ENCODE peak calls at places on chromosomes 7 and 10, in eight cellular contexts. T is kidney, U is fibroblast of lung, O is NT2/D1, V is right cardiac atrium, Z is cardiac muscle cell, N is hepatocyte, I is HCT116. J is an unnamed sample.
A peak's percentile ranks its signal among the peaks of the same experiment; 100 is the strongest.

GRCh38 chr10:98486421-98486820 is 39.7 kb upstream of the HPS1 start:
- DNase-seq in V (no peak), T (no peak), U (peak; percentile 50), N (no peak), I (no peak), O (no peak), Z (peak; percentile 43), J (no peak)

GRCh38 chr7:98923512-98923911 is 45.2 kb downstream of the TRRAP start:
- DNase-seq in Z (no peak), I (no peak), N (no peak), T (no peak), V (no peak), O (no peak), U (no peak), J (no peak)

GRCh38 chr7:28957822-28958234 is 302 bp downstream of the TRIL start:
- DNase-seq in Z (no peak), N (peak; percentile 41), O (no peak), U (no peak), I (no peak), T (peak; percentile 81), V (no peak), J (peak; percentile 84)

GRCh38 chr10:86652361-86653202 is 1.8 kb upstream of the OPN4 start:
- DNase-seq in Z (peak; percentile 31), V (no peak), N (no peak), T (peak; percentile 47), I (no peak), U (peak; percentile 23), O (no peak), J (peak; percentile 73)

GRCh38 chr7:122307228-122307619 is 2.7 kb upstream of the FEZF1 start:
- DNase-seq in I (no peak), U (no peak), O (no peak), N (no peak), V (no peak), Z (no peak), T (no peak), J (peak; percentile 68)

GRCh38 chr10:83078160-83078559 is 1061.1 kb upstream of the GHITM start:
- DNase-seq in V (no peak), Z (peak; percentile 1), N (no peak), O (peak; percentile 56), I (no peak), T (no peak), U (peak; percentile 22), J (peak; percentile 7)

GRCh38 chr10:51918921-51919325 is 219.5 kb upstream of the CSTF2T start:
- DNase-seq in N (no peak), V (no peak), U (no peak), T (no peak), I (no peak), O (no peak), Z (peak; percentile 38), J (no peak)

GRCh38 chr10:21523557-21524008 is 1.9 kb downstream of the SKIDA1 start:
- DNase-seq in I (no peak), Z (peak; percentile 62), U (peak; percentile 57), N (peak; percentile 60), O (no peak), T (no peak), V (peak; percentile 62), J (no peak)

GRCh38 chr7:152664636-152665035 is 11.3 kb downstream of the XRCC2 start:
- DNase-seq in O (no peak), V (no peak), N (peak; percentile 56), T (no peak), Z (peak; percentile 87), U (no peak), I (no peak), J (no peak)

GRCh38 chr10:123582084-123582989 is 83.8 kb upstream of the GPR26 start:
- DNase-seq in O (peak; percentile 72), T (peak; percentile 89), I (peak; percentile 68), V (peak; percentile 86), N (peak; percentile 88), Z (peak; percentile 76), U (peak; percentile 40), J (peak; percentile 85)

GRCh38 chr7:134514663-134515062 is 12.7 kb upstream of the AKR1B10 start:
- DNase-seq in V (no peak), N (peak; percentile 84), U (peak; percentile 65), Z (peak; percentile 87), O (peak; percentile 74), I (peak; percentile 83), T (no peak), J (peak; percentile 24)

GRCh38 chr7:36781011-36781738 is 56.9 kb upstream of the AOAH start:
- DNase-seq in Z (no peak), O (no peak), N (no peak), T (no peak), I (no peak), V (no peak), U (no peak), J (no peak)

GRCh38 chr10:83165164-83165563 is 974.1 kb upstream of the GHITM start:
- DNase-seq in O (no peak), T (no peak), I (no peak), U (no peak), V (no peak), Z (no peak), N (no peak), J (no peak)

GRCh38 chr10:86733260-86733671 is 23.2 kb upstream of the BMPR1A start:
- DNase-seq in Z (peak; percentile 29), O (no peak), T (no peak), V (no peak), N (no peak), U (peak; percentile 12), I (no peak), J (no peak)

GRCh38 chr10:43026039-43026973 is 50.6 kb upstream of the RET start:
- DNase-seq in T (no peak), Z (no peak), N (no peak), V (peak; percentile 34), I (no peak), O (peak; percentile 30), U (no peak), J (peak; percentile 89)

GRCh38 chr7:11256501-11256900 is 282.8 kb downstream of the PHF14 start:
- DNase-seq in V (no peak), Z (no peak), N (no peak), I (no peak), O (no peak), T (no peak), U (no peak), J (no peak)

GRCh38 chr7:40733111-40733510 is 598.3 kb downstream of the SUGCT start:
- DNase-seq in Z (peak; percentile 11), N (no peak), I (no peak), O (no peak), T (no peak), V (no peak), U (peak; percentile 26), J (no peak)

GRCh38 chr10:101140084-101140949 is 9.2 kb downstream of the TLX1 start:
- DNase-seq in Z (no peak), T (peak; percentile 73), I (no peak), O (no peak), U (no peak), V (no peak), N (no peak), J (peak; percentile 74)

GRCh38 chr7:51082096-51082840 is 234.3 kb downstream of the COBL start:
- DNase-seq in I (no peak), Z (no peak), O (no peak), U (no peak), N (no peak), V (peak; percentile 80), T (no peak), J (no peak)

DNA sequence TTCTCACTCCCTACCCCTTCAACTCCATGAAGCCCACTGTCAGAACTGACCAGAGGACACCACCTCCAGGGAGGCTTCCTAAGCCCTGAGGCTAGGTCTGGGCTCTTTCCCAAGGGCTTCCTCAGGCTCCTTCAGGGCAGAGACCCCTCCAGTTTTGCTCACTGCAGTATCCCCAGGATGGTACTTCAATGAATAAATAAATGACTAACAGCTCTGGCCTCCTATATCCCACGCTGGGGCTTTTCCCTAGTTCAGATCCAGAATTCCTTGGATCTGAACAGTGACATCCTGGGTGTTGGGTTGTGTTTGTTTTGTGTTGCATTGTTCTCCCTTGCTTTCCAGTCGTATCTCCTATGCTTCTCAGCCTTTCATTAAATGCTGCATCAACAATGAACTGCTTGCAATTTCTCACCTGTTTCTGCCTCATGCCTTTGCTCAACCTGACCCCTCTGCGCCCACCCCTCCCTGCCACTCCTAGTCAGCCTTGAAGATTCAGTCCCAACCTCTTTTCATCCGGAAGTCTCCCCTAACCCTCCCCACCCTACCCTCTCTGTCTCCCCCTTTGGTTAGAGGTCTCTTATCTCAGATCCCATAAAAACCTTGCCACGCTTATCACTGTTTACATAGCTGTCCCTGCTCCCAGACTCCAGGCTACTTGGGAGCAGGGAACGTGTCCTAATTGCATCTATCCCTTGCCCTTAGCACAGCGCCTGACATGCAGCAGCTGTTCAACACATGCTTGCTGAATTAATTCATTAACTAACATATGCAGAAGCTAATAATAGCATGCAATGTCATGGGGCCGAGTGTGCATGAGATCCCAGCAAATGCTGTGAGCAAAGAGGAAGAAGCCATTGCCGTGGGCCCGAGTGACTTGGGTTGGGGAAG is 41.7 kb downstream of the PPP1R3C start:
- DNase-seq in O (no peak), V (peak; percentile 77), T (peak; percentile 94), N (peak; percentile 66), Z (peak; percentile 78), I (no peak), U (peak; percentile 87), J (no peak)
- H3K4me3 ChIP-seq in O (no peak overlapping the region), V (no peak overlapping the region), T (no peak overlapping the region), N (no peak overlapping the region), Z (no peak overlapping the region), I (no peak overlapping the region), U (peak overlapping the region; percentile 23), J (no peak overlapping the region)

GRCh38 chr7:23181684-23182553 is at the start of gene NUP42:
- DNase-seq in O (peak; percentile 100), T (peak; percentile 97), U (peak; percentile 99), V (peak; percentile 97), I (peak; percentile 99), N (peak; percentile 99), Z (peak; percentile 100), J (peak; percentile 92)
- H3K4me3 ChIP-seq in O (peak within 1 kb of the TSS; percentile 85), T (peak within 1 kb of the TSS; percentile 98), U (peak within 1 kb of the TSS; percentile 92), V (peak within 1 kb of the TSS; percentile 87), I (peak within 1 kb of the TSS; percentile 92), N (peak within 1 kb of the TSS; percentile 44), Z (peak within 1 kb of the TSS; percentile 79), J (peak within 1 kb of the TSS; percentile 92)

GRCh38 chr7:66125052-66125694 is 10.5 kb downstream of the CRCP start:
- DNase-seq in Z (no peak), I (no peak), N (no peak), V (no peak), U (no peak), O (no peak), T (no peak), J (no peak)
- H3K4me3 ChIP-seq in Z (no peak overlapping the region), I (no peak overlapping the region), N (no peak overlapping the region), V (no peak overlapping the region), U (no peak overlapping the region), O (no peak overlapping the region), T (no peak overlapping the region), J (no peak overlapping the region)

DNA sequence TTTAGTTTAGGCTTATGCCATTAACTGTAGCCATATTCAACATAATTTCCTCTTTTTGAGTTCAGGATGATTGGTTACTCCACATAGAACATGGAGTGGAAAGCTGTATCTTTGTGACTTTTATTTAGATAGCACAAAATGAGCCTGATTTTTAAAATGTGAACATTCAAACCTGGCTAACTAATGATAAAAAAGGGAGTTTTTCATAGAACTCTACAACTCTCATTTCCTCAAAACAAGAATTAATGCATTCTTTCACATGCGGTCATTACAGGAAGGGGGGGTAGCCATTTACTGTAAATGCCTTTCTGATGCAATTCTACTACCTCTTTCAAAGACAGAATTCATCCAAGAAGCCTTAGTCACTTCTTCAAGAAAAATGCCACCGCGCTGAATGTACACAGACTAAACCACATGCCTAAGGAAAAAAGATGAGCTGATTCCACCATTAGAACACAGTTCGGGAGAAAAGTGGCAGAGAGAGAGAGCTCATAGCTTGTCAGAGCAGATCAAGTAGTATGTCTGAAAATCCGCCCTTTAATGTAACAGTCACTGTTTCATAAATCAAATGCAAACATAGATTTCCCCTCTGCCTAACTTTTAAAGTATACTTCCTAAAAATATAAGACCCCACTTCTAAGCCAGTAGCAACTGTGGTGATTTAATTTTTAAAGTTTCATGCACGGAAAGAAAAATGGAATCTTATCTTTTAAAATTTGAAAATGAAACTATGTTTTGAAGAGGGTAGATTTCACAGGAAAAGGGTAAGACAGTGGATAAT is 226.4 kb upstream of the KLF14 start:
- DNase-seq in N (peak; percentile 32), T (no peak), U (peak; percentile 99), I (peak; percentile 87), V (no peak), O (no peak), Z (peak; percentile 98), J (no peak)
- H3K4me3 ChIP-seq in N (no peak overlapping the region), T (no peak overlapping the region), U (peak overlapping the region; percentile 53), I (peak overlapping the region; percentile 64), V (no peak overlapping the region), O (no peak overlapping the region), Z (no peak overlapping the region), J (no peak overlapping the region)

J was measured in H7.